ENCODE peak calls at places on chromosomes 3 and 15, in seven cellular contexts. N, K, G, W, H, T and Y are unnamed samples.

GRCh38 chr3:101784850-101785613 is 6.0 kb downstream of the NXPE3 start:
- DNase-seq in N (no peak), K (no peak), G (no peak), W (no peak), H (no peak), T (no peak), Y (no peak)

GRCh38 chr3:130935761-130936160 is 41.9 kb downstream of the ATP2C1 start:
- DNase-seq in N (no peak), K (peak; percentile 71), G (peak; percentile 80), W (peak; percentile 78), H (no peak), T (no peak), Y (peak; percentile 59)

GRCh38 chr15:83462026-83462425 is 14.9 kb downstream of the SH3GL3 start:
- DNase-seq in N (no peak), K (no peak), G (no peak), W (no peak), H (no peak), T (no peak), Y (no peak)

GRCh38 chr3:155032918-155033317 is 47.2 kb upstream of the MME start:
- DNase-seq in N (no peak), K (peak; percentile 51), G (peak; percentile 71), W (peak; percentile 57), H (no peak), T (no peak), Y (peak; percentile 66)

GRCh38 chr3:143928056-143928455 is 43.6 kb upstream of the DIPK2A start:
- DNase-seq in N (no peak), K (no peak), G (peak; percentile 6), W (no peak), H (no peak), T (no peak), Y (no peak)

GRCh38 chr3:132135628-132136333 is 101.0 kb upstream of the CPNE4 start:
- DNase-seq in N (peak; percentile 19), K (peak; percentile 97), G (peak; percentile 88), W (peak; percentile 99), H (no peak), T (no peak), Y (peak; percentile 80)

GRCh38 chr3:126130081-126130855 is 46.3 kb upstream of the SLC41A3 start:
- DNase-seq in N (no peak), K (no peak), G (no peak), W (no peak), H (peak; percentile 51), T (peak; percentile 7), Y (no peak)

GRCh38 chr3:59085976-59086375 is 36.2 kb upstream of the CFAP20DC start:
- DNase-seq in N (no peak), K (no peak), G (no peak), W (no peak), H (no peak), T (no peak), Y (no peak)

GRCh38 chr3:63364495-63364894 is 86.4 kb downstream of the SYNPR start:
- DNase-seq in N (peak; percentile 28), K (peak; percentile 62), G (peak; percentile 67), W (peak; percentile 42), H (no peak), T (no peak), Y (peak; percentile 47)

GRCh38 chr3:191412764-191413163 is 48.2 kb upstream of the PYDC2 start:
- DNase-seq in N (peak; percentile 12), K (peak; percentile 94), G (peak; percentile 91), W (peak; percentile 97), H (no peak), T (no peak), Y (peak; percentile 81)

GRCh38 chr3:195825191-195825588 is 13.5 kb upstream of the MUC4 start:
- DNase-seq in N (no peak), K (no peak), G (no peak), W (no peak), H (no peak), T (no peak), Y (no peak)

GRCh38 chr3:38247366-38248035 is 18.1 kb upstream of the SLC22A13 start:
- DNase-seq in N (peak; percentile 26), K (peak; percentile 91), G (peak; percentile 88), W (peak; percentile 93), H (no peak), T (no peak), Y (peak; percentile 92)

GRCh38 chr3:182913889-182914288 is 66.4 kb downstream of the DCUN1D1 start:
- DNase-seq in N (no peak), K (no peak), G (no peak), W (no peak), H (no peak), T (no peak), Y (no peak)

GRCh38 chr3:113602836-113603235 is 70.5 kb downstream of the SIDT1 start:
- DNase-seq in N (no peak), K (no peak), G (no peak), W (no peak), H (no peak), T (no peak), Y (no peak)

GRCh38 chr15:101827257-101827656 is 15.3 kb downstream of the OR4F15 start:
- DNase-seq in N (no peak), K (peak; percentile 7), G (no peak), W (peak; percentile 92), H (no peak), T (no peak), Y (no peak)

GRCh38 chr15:55743615-55743978 is 645 bp upstream of the PRTG start:
- DNase-seq in N (no peak), K (peak; percentile 10), G (no peak), W (no peak), H (no peak), T (no peak), Y (no peak)

GRCh38 chr3:194031867-194032635 is 103.9 kb upstream of the HES1 start:
- DNase-seq in N (no peak), K (no peak), G (no peak), W (no peak), H (no peak), T (no peak), Y (no peak)

GRCh38 chr3:77459926-77460325 is 420.0 kb downstream of the ROBO2 start:
- DNase-seq in N (no peak), K (no peak), G (no peak), W (no peak), H (no peak), T (no peak), Y (no peak)

GRCh38 chr3:184441202-184441900 is 61.5 kb downstream of the CHRD start:
- DNase-seq in N (no peak), K (no peak), G (no peak), W (no peak), H (no peak), T (no peak), Y (no peak)

GRCh38 chr3:184443364-184443763 is 63.5 kb downstream of the CHRD start:
- DNase-seq in N (no peak), K (no peak), G (no peak), W (no peak), H (peak; percentile 65), T (no peak), Y (no peak)

GRCh38 chr3:184448321-184449160 is 68.7 kb downstream of the CHRD start:
- DNase-seq in N (peak; percentile 31), K (peak; percentile 80), G (peak; percentile 93), W (peak; percentile 71), H (no peak), T (no peak), Y (peak; percentile 84)

GRCh38 chr3:184440161-184440560 is 60.3 kb downstream of the CHRD start:
- DNase-seq in N (no peak), K (no peak), G (no peak), W (no peak), H (no peak), T (no peak), Y (no peak)

GRCh38 chr3:184443831-184444230 is 64.0 kb downstream of the CHRD start:
- DNase-seq in N (no peak), K (no peak), G (no peak), W (no peak), H (no peak), T (no peak), Y (no peak)
- TF ChIP-seq CTCF in N (no peak), K (no peak), G (no peak), W (no peak), H (no peak), T (no peak), Y (no peak)

DNA sequence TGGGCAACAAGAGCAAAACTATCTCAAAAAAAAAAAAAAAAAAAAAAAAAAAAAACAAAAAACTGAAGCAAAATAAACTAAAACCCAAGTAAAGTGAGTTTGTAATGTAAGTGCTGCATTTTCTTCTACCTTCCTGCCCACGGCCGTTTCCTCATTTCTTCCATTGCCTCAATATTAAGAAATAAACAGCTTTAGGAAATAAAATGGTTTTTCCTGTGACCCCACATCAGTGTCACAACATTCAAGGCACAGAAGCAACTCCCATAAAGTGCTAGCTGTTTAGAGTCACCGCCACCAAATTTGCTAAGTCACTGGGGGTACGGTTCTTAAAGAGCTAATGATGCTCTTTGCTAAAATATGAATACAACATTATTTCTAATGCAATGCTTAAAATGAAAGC is 3.3 kb downstream of the PKM start:
- DNase-seq in N (no peak), K (no peak), G (no peak), W (no peak), H (no peak), T (no peak), Y (peak; percentile 46)
- H3K4me3 ChIP-seq in N (no peak overlapping the region), K (peak overlapping the region; percentile 93), G (peak overlapping the region; percentile 95), W (peak overlapping the region; percentile 44), H (no peak overlapping the region), T (peak overlapping the region; percentile 98), Y (peak overlapping the region; percentile 75)

DNA sequence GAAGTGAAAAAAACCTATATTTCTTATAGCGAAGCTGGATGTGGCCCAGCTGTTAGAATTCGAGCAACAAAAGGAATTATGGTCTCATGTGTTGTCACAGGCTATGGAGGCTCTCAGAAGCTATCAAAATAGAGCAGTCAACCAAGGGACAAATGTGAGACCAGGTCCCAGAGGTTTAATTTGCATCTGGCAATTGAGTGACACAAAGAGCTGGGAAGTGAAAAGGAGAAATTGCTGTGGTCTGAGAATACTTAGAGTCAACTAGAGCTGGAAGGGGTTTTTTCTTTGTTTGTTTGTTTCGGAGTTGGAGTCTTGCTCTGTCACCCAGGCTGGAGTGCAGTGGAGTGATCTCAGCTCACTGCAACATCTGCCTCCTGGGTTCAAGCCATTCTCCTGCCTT is 61.3 kb upstream of the SMAD3 start:
- DNase-seq in N (no peak), K (no peak), G (no peak), W (no peak), H (no peak), T (no peak), Y (no peak)
- TF ChIP-seq CTCF in N (no peak), K (no peak), G (no peak), W (no peak), H (no peak), T (no peak), Y (no peak)

DNA sequence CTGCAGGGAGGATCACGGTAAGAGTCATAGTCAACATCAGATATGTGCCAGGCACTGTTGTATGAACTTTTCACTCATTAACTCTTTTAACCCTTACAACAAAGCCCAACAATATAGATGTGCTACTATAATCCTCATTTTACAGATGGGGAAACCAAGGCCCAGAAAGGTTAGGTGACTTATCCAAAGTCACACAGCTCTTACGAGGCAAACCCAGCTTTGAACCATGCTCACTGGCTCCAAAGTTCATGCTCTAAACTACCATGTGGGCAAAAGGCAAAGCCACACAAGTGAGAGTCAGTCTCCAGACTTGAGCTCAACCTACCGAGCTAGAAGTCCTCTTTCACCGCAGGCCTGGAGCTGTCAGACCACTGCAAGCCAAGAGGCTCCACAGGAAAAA is 115.2 kb upstream of the IQSEC1 start:
- DNase-seq in N (no peak), K (no peak), G (no peak), W (no peak), H (no peak), T (no peak), Y (no peak)
- H3K4me3 ChIP-seq in N (no peak overlapping the region), K (no peak overlapping the region), G (no peak overlapping the region), W (no peak overlapping the region), H (no peak overlapping the region), T (no peak overlapping the region), Y (no peak overlapping the region)

GRCh38 chr3:123071146-123071545 is 4.3 kb downstream of the PDIA5 start:
- DNase-seq in N (peak; percentile 42), K (no peak), G (peak; percentile 69), W (peak; percentile 51), H (no peak), T (no peak), Y (no peak)
- TF ChIP-seq CTCF in N (peak; percentile 2), K (peak; percentile 28), G (peak; percentile 42), W (peak; percentile 11), H (no peak), T (no peak), Y (peak; percentile 25)